ENCODE peak calls at places on chromosomes 11 and 22, in seven cellular contexts. Z is psoas muscle; E is CD8-positive, alpha-beta T cell; K is kidney; M is SJSA1; S is lower lobe of right lung; N is endothelial cell of umbilical vein. Y is an unnamed sample.

GRCh38 chr11:5992604-5993251 is 5.9 kb upstream of the OR52L1 start:
- DNase-seq in K (no peak), E (no peak), S (no peak), M (no peak), N (peak; percentile 38), Z (no peak), Y (no peak)

GRCh38 chr11:134485316-134485715 is 73.3 kb upstream of the B3GAT1 start:
- DNase-seq in E (no peak), M (no peak), N (no peak), K (no peak), S (no peak), Z (no peak), Y (no peak)

GRCh38 chr22:22048318-22048942 is 65.8 kb upstream of the TOP3B start:
- DNase-seq in Z (no peak), M (no peak), E (no peak), K (no peak), N (no peak), S (no peak), Y (no peak)

GRCh38 chr11:35030716-35031213 is 108.2 kb upstream of the CD44 start:
- DNase-seq in M (peak; percentile 93), E (no peak), N (peak; percentile 73), Z (peak; percentile 76), S (no peak), K (no peak), Y (peak; percentile 75)

GRCh38 chr11:115716577-115717214 is 212.5 kb upstream of the CADM1 start:
- DNase-seq in K (no peak), E (no peak), S (no peak), Z (no peak), M (no peak), N (no peak), Y (peak; percentile 61)

GRCh38 chr11:111982532-111983186 is 42.5 kb upstream of the DLAT start:
- DNase-seq in Z (no peak), E (no peak), K (no peak), N (no peak), M (no peak), S (no peak), Y (no peak)

GRCh38 chr11:64011371-64011770 is 24.4 kb upstream of the FLRT1 start:
- DNase-seq in E (no peak), N (no peak), K (no peak), S (no peak), Z (no peak), M (no peak), Y (no peak)

GRCh38 chr22:35448552-35448922 is 48.6 kb downstream of the MCM5 start:
- DNase-seq in E (no peak), N (no peak), K (no peak), S (no peak), Z (no peak), M (no peak), Y (no peak)

GRCh38 chr11:46686886-46687810 is 13.3 kb downstream of the ARHGAP1 start:
- DNase-seq in M (no peak), E (no peak), Z (no peak), N (no peak), S (peak; percentile 38), K (peak; percentile 73), Y (no peak)

GRCh38 chr11:112345166-112345565 is 84.5 kb upstream of the PLET1 start:
- DNase-seq in M (no peak), Z (no peak), S (no peak), N (no peak), E (no peak), K (no peak), Y (no peak)

GRCh38 chr22:45680932-45681700 is 9.5 kb downstream of the ATXN10 start:
- DNase-seq in M (no peak), E (no peak), K (no peak), S (no peak), N (peak; percentile 35), Z (no peak), Y (no peak)

GRCh38 chr11:64918056-64918455 is 1.0 kb upstream of the ATG2A start:
- DNase-seq in Z (no peak), K (no peak), S (no peak), E (no peak), M (peak; percentile 59), N (peak; percentile 54), Y (no peak)

GRCh38 chr11:68947151-68947550 is 33.6 kb downstream of the MRGPRD start:
- DNase-seq in N (no peak), K (peak; percentile 54), Z (no peak), S (no peak), E (no peak), M (no peak), Y (no peak)

GRCh38 chr11:66050581-66051231 is 1.5 kb upstream of the SF3B2 start:
- DNase-seq in K (no peak), S (no peak), E (no peak), Z (no peak), N (no peak), M (no peak), Y (peak; percentile 25)

GRCh38 chr11:124760205-124760652 is 1.9 kb downstream of the ESAM start:
- DNase-seq in E (no peak), S (no peak), K (peak; percentile 78), Z (peak; percentile 24), N (peak; percentile 59), M (no peak), Y (peak; percentile 84)

GRCh38 chr11:124759268-124760204 is 2.6 kb downstream of the ESAM start:
- DNase-seq in S (no peak), Z (peak; percentile 52), K (peak; percentile 85), M (no peak), N (peak; percentile 100), E (no peak), Y (no peak)

GRCh38 chr11:124756753-124757227 is 4.7 kb upstream of the VSIG2 start:
- DNase-seq in Z (no peak), E (no peak), S (no peak), K (no peak), N (no peak), M (no peak), Y (no peak)

GRCh38 chr11:124757320-124757719 is 4.8 kb downstream of the ESAM start:
- DNase-seq in K (no peak), E (no peak), M (no peak), S (no peak), N (no peak), Z (no peak), Y (no peak)

GRCh38 chr11:124758355-124759267 is 3.5 kb downstream of the ESAM start:
- DNase-seq in M (peak; percentile 51), K (peak; percentile 94), E (peak; percentile 55), N (peak; percentile 81), S (peak; percentile 89), Z (peak; percentile 74), Y (peak; percentile 87)
- H3K4me3 ChIP-seq in M (no peak overlapping the region), K (peak overlapping the region; percentile 72), E (peak overlapping the region; percentile 16), N (peak overlapping the region; percentile 65), S (peak overlapping the region; percentile 66), Z (peak overlapping the region; percentile 74), Y (no peak overlapping the region)

GRCh38 chr22:49546811-49547585 is 280.7 kb downstream of the BRD1 start:
- DNase-seq in M (no peak), K (peak; percentile 26), S (peak; percentile 36), N (no peak), Z (no peak), E (no peak), Y (peak; percentile 40)
- H3K9me3 ChIP-seq in M (peaks cover 21% of the 10 kb centered on the region), K (no peaks in the 10 kb centered on the region), S (peaks cover 15% of the 10 kb centered on the region), N (peaks cover 2% of the 10 kb centered on the region), Z (no peaks in the 10 kb centered on the region), E (no peaks in the 10 kb centered on the region), Y (peaks cover 11% of the 10 kb centered on the region)

GRCh38 chr11:44271286-44271685 is 38.7 kb downstream of the ALX4 start:
- DNase-seq in Z (no peak), E (no peak), M (no peak), S (no peak), N (no peak), K (no peak), Y (no peak)

GRCh38 chr11:44277097-44278090 is 32.5 kb downstream of the ALX4 start:
- DNase-seq in N (no peak), E (no peak), S (no peak), K (no peak), M (no peak), Z (no peak), Y (no peak)

GRCh38 chr11:44275241-44275640 is 34.7 kb downstream of the ALX4 start:
- DNase-seq in Z (no peak), N (no peak), M (no peak), E (no peak), K (no peak), S (no peak), Y (no peak)

GRCh38 chr11:44275961-44276550 is 33.9 kb downstream of the ALX4 start:
- DNase-seq in M (no peak), N (no peak), K (no peak), S (no peak), Z (no peak), E (no peak), Y (no peak)

GRCh38 chr11:44274404-44274803 is 35.5 kb downstream of the ALX4 start:
- DNase-seq in S (no peak), E (no peak), Z (no peak), N (no peak), M (no peak), K (no peak), Y (no peak)
- H3K36me3 ChIP-seq in S (no peaks in the 10 kb centered on the region), E (no peaks in the 10 kb centered on the region), Z (no peaks in the 10 kb centered on the region), N (no peaks in the 10 kb centered on the region), M (peaks cover 82% of the 10 kb centered on the region), K (no peaks in the 10 kb centered on the region), Y (no peaks in the 10 kb centered on the region)

GRCh38 chr11:19714093-19714386 is 1.4 kb downstream of the NAV2 start:
- DNase-seq in N (peak; percentile 46), M (no peak), S (no peak), K (peak; percentile 74), E (no peak), Z (no peak), Y (peak; percentile 60)

GRCh38 chr11:19713221-19714092 is 820 bp downstream of the NAV2 start:
- DNase-seq in Z (peak; percentile 25), M (no peak), N (peak; percentile 10), E (peak; percentile 6), K (peak; percentile 79), S (peak; percentile 48), Y (peak; percentile 79)

GRCh38 chr11:19714387-19715363 is 2.0 kb downstream of the NAV2 start:
- DNase-seq in E (no peak), K (peak; percentile 81), N (peak; percentile 61), S (peak; percentile 51), Z (peak; percentile 55), M (peak; percentile 50), Y (peak; percentile 87)

GRCh38 chr11:19711911-19712280 is 741 bp upstream of the NAV2 start:
- DNase-seq in N (no peak), Z (no peak), S (peak; percentile 58), E (no peak), M (no peak), K (peak; percentile 71), Y (no peak)

DNA sequence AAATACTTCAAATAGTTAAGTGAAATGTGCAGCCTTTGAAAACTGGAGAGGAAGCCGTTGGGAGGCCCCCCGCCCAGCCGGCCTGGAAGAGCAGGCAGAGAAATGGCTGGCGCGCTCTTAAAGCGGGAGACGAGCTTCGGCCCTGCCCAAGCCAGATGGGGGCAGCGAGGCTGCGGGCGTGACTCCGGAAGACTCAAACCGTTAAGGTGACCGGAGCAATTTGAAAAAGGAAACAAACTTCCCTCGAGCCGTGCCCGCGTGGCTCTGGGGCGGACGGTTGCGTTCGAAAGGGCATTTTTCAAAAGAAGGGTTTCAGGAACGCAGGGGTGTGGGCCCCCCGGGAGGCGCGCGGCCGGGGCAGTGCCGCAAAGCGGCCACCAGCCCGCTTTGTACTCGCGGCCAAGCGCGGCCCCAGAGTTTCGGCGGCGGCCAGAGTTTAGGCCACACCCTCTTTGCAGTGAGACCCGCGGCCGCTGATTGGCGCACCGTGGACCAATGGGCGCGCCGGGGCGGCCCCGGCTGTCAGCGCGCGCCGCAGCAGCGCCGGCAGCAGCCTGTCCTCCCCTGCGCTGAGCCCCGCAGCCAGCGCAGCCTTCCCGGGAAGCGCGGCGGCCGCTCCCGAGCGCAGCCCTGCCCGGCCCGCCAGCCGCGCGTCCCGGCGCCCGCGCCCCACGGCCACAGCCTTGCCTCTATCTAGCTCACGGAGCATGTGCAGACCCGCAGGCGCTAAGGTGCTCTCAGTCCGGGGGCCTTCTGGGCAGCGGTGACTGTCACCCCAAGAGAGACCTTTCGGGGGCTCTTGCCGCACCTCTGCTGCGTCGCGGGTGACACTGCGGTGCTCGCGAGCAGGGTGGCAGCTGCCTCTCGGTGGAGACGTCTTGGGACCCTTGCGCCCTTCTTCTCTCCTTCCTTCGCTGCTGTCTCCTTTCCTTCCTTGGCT is at the start of gene NAV2:
- DNase-seq in N (peak; percentile 93), Z (peak; percentile 93), E (peak; percentile 64), S (peak; percentile 94), M (peak; percentile 89), K (peak; percentile 97), Y (peak; percentile 96)
- H3K4me3 ChIP-seq in N (peak within 1 kb of the TSS; percentile 86), Z (peak within 1 kb of the TSS; percentile 76), E (peak within 1 kb of the TSS; percentile 67), S (peak within 1 kb of the TSS; percentile 61), M (peak within 1 kb of the TSS; percentile 64), K (peak within 1 kb of the TSS; percentile 73), Y (peak within 1 kb of the TSS; percentile 73)